ENCODE peak calls at places on chromosomes 1 and 21, in eight cellular contexts. W is nephron progenitor cell, J is IMR-90, E is upper lobe of right lung, P is heart left ventricle, R is HCT116, F is pancreas, B is astrocyte of the cerebellum. U is an unnamed sample.

GRCh38 chr1:41021526-41022308 is at the start of gene SLFNL1:
- DNase-seq in F (no peak), W (peak), E (no peak), J (peak), B (no peak), P (peak), R (no peak), U (no peak)

GRCh38 chr21:20443558-20444155 is 554.6 kb upstream of the NCAM2 start:
- DNase-seq in W (peak), B (no peak), E (no peak), R (no peak), J (no peak), P (no peak), F (no peak), U (no peak)

GRCh38 chr1:58816747-58817221 is 32.9 kb upstream of the JUN start:
- DNase-seq in W (no peak), F (no peak), P (no peak), R (no peak), E (no peak), J (peak), B (no peak), U (no peak)

GRCh38 chr1:110153407-110153950 is 3.2 kb downstream of the SLC6A17 start:
- DNase-seq in B (no peak), R (no peak), W (no peak), P (no peak), J (no peak), F (no peak), E (no peak), U (no peak)

GRCh38 chr1:232966663-232967062 is 16.3 kb downstream of the NTPCR start:
- DNase-seq in P (no peak), W (no peak), B (no peak), J (no peak), R (no peak), E (no peak), F (no peak), U (peak)

GRCh38 chr1:44611419-44611818 is 62.9 kb downstream of the TMEM53 start:
- DNase-seq in R (no peak), E (no peak), F (no peak), P (no peak), B (no peak), J (no peak), W (no peak), U (no peak)

GRCh38 chr1:78070758-78071157 is 25.0 kb downstream of the GIPC2 start:
- DNase-seq in P (no peak), E (no peak), R (no peak), W (no peak), B (peak), F (no peak), J (peak), U (no peak)

GRCh38 chr1:36966242-36966641 is 68.1 kb downstream of the GRIK3 start:
- DNase-seq in F (peak), E (no peak), B (no peak), W (peak), P (no peak), J (peak), R (no peak), U (peak)

GRCh38 chr21:46056450-46056903 is 41.4 kb upstream of the COL6A2 start:
- DNase-seq in J (peak), P (peak), R (no peak), F (peak), E (peak), B (peak), W (no peak), U (no peak)

GRCh38 chr1:199719156-199719842 is 308.2 kb upstream of the NR5A2 start:
- DNase-seq in R (no peak), B (no peak), E (no peak), J (no peak), W (no peak), F (no peak), P (no peak), U (no peak)

GRCh38 chr1:172005856-172006255 is 164.6 kb downstream of the DNM3 start:
- DNase-seq in F (no peak), R (no peak), P (no peak), E (no peak), B (peak), J (peak), W (no peak), U (peak)

GRCh38 chr1:64240209-64240608 is 36.8 kb downstream of the UBE2U start:
- DNase-seq in E (no peak), F (no peak), J (peak), P (no peak), B (no peak), R (no peak), W (no peak), U (no peak)

GRCh38 chr1:65398083-65398482 is 22.4 kb upstream of the LEPR start:
- DNase-seq in W (no peak), F (no peak), B (no peak), E (no peak), R (no peak), P (no peak), J (no peak), U (no peak)

GRCh38 chr1:16007671-16008341 is 3.8 kb downstream of the SRARP start:
- DNase-seq in P (no peak), B (no peak), E (no peak), R (no peak), W (no peak), F (no peak), J (no peak), U (no peak)

GRCh38 chr1:233453433-233454200 is 126.1 kb downstream of the MAP3K21 start:
- DNase-seq in J (no peak), R (no peak), P (no peak), E (no peak), W (no peak), F (no peak), B (no peak), U (no peak)

GRCh38 chr1:28028873-28029654 is 59.3 kb downstream of the EYA3 start:
- DNase-seq in W (no peak), R (no peak), B (no peak), J (peak), P (no peak), E (no peak), F (no peak), U (no peak)

GRCh38 chr1:100452641-100453040 is 85.3 kb upstream of the GPR88 start:
- DNase-seq in P (no peak), F (no peak), W (no peak), B (peak), R (no peak), E (no peak), J (peak), U (no peak)

GRCh38 chr1:99467645-99468044 is 178.3 kb upstream of the PALMD start:
- DNase-seq in R (no peak), W (no peak), F (no peak), E (no peak), B (no peak), P (no peak), J (no peak), U (no peak)

GRCh38 chr1:212179394-212180076 is 105.7 kb upstream of the PPP2R5A start:
- DNase-seq in J (peak), E (no peak), R (peak), B (peak), P (no peak), W (no peak), F (no peak), U (no peak)

GRCh38 chr21:44761011-44761729 is 40.5 kb downstream of the UBE2G2 start:
- DNase-seq in B (no peak), E (no peak), F (no peak), W (peak), P (no peak), J (no peak), R (no peak), U (peak)

GRCh38 chr1:19317126-19317910 is 5.2 kb downstream of the SLC66A1 start:
- DNase-seq in W (no peak), E (no peak), B (no peak), J (no peak), P (no peak), R (no peak), F (no peak), U (no peak)

GRCh38 chr1:55480396-55480795 is 265.2 kb upstream of the USP24 start:
- DNase-seq in E (no peak), J (no peak), W (no peak), F (no peak), P (no peak), R (no peak), B (no peak), U (no peak)

GRCh38 chr21:38839683-38840286 is 34.1 kb downstream of the ETS2 start:
- DNase-seq in P (no peak), W (no peak), B (peak), J (peak), R (peak), E (no peak), F (no peak), U (no peak)

GRCh38 chr1:31182352-31182751 is 57.3 kb downstream of the NKAIN1 start:
- DNase-seq in E (peak), P (peak), B (peak), J (peak), W (peak), R (peak), F (peak), U (peak)

GRCh38 chr1:109432336-109432735 is 6.1 kb upstream of the PSMA5 start:
- DNase-seq in B (no peak), E (no peak), F (no peak), J (peak), P (no peak), W (no peak), R (no peak), U (no peak)

GRCh38 chr21:44425307-44425894 is 29.9 kb upstream of the LRRC3 start:
- DNase-seq in W (no peak), P (no peak), F (no peak), B (no peak), E (peak), R (peak), J (no peak), U (no peak)

GRCh38 chr1:78408830-78409229 is 81.9 kb upstream of the PTGFR start:
- DNase-seq in R (no peak), F (no peak), B (no peak), E (no peak), P (no peak), W (no peak), J (peak), U (no peak)

GRCh38 chr1:225962440-225962975 is 21.5 kb upstream of the LEFTY2 start:
- DNase-seq in W (peak), P (peak), B (no peak), E (peak), J (no peak), F (peak), R (no peak), U (peak)

GRCh38 chr1:200427744-200428143 is 17.9 kb upstream of the ZNF281 start:
- DNase-seq in B (no peak), J (no peak), W (no peak), F (no peak), E (no peak), R (no peak), P (no peak), U (no peak)

GRCh38 chr1:2547210-2548067 is 8.7 kb upstream of the TNFRSF14 start:
- DNase-seq in W (no peak), E (no peak), B (no peak), J (no peak), P (no peak), F (peak), R (no peak), U (no peak)

GRCh38 chr1:198601936-198602889 is 36.6 kb upstream of the PTPRC start:
- DNase-seq in B (no peak), W (no peak), J (peak), P (no peak), R (no peak), E (no peak), F (no peak), U (no peak)

GRCh38 chr21:16079830-16080229 is 350.0 kb downstream of the USP25 start:
- DNase-seq in J (peak), R (no peak), B (no peak), P (no peak), F (no peak), W (no peak), E (no peak), U (no peak)

GRCh38 chr1:205988585-205988995 is 14.6 kb downstream of the RAB7B start:
- DNase-seq in W (no peak), F (no peak), E (no peak), P (no peak), B (no peak), R (no peak), J (no peak), U (no peak)
- TF ChIP-seq CTCF in W (no peak), F (no peak), E (no peak), P (no peak), B (no peak), R (no peak), J (no peak), U (no peak)

GRCh38 chr1:39670689-39671088 is 1.2 kb downstream of the NT5C1A start:
- DNase-seq in F (no peak), J (no peak), R (no peak), P (no peak), B (no peak), E (no peak), W (no peak), U (no peak)

GRCh38 chr1:39671433-39671792 is 494 bp downstream of the NT5C1A start:
- DNase-seq in E (no peak), W (peak), R (no peak), B (no peak), J (no peak), P (peak), F (peak), U (no peak)

GRCh38 chr1:39673215-39673614 is 1.3 kb upstream of the NT5C1A start:
- DNase-seq in F (no peak), B (no peak), W (no peak), J (no peak), R (no peak), E (no peak), P (no peak), U (no peak)

GRCh38 chr1:39671793-39672550 is at the start of gene NT5C1A:
- DNase-seq in F (peak), W (peak), B (no peak), J (no peak), R (no peak), E (peak), P (peak), U (peak)

GRCh38 chr1:39672551-39672947 is 642 bp upstream of the NT5C1A start:
- DNase-seq in E (no peak), F (peak), B (no peak), R (no peak), J (no peak), W (peak), P (no peak), U (no peak)
- TF ChIP-seq CTCF in E (peak), F (peak), B (peak), R (peak), J (peak), W (peak), P (peak), U (no peak)

GRCh38 chr1:178192686-178193085 is 98.8 kb downstream of the RASAL2 start:
- DNase-seq in F (peak), E (no peak), P (peak), B (peak), W (no peak), J (peak), R (no peak), U (peak)

GRCh38 chr1:178188306-178188705 is 94.4 kb downstream of the RASAL2 start:
- DNase-seq in F (no peak), J (no peak), B (no peak), P (no peak), W (no peak), R (no peak), E (no peak), U (no peak)

DNA sequence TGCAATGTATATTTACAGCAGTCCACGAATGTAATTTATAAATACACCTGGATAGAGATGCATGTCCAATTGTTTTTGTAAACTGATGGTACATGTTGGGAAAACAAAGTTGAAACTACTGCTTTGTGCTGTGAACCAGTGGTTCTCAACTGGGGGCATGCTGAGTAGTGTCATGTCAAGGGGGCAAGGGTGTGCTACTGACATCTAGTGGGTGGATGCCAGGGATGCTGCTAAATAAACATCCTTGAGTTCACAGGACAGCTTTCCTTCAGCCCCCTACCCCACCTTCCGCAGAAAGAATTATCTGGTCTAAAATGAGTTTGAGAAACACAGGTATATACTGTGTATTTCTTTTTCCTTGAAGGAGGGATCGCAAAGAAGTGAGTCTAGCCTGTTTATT is 95.9 kb downstream of the RASAL2 start:
- DNase-seq in J (peak), R (peak), E (no peak), B (no peak), F (no peak), W (peak), P (peak), U (peak)
- TF ChIP-seq CTCF in J (peak), R (peak), E (peak), B (peak), F (no peak), W (peak), P (peak), U (peak)

GRCh38 chr1:5621692-5622091 is 370.5 kb downstream of the NPHP4 start:
- DNase-seq in J (no peak), P (no peak), W (no peak), F (no peak), R (no peak), E (no peak), B (no peak), U (no peak)

GRCh38 chr1:5620418-5620817 is 371.8 kb downstream of the NPHP4 start:
- DNase-seq in R (no peak), W (no peak), P (no peak), F (no peak), E (no peak), B (no peak), J (no peak), U (no peak)

GRCh38 chr1:5619469-5619868 is 372.8 kb downstream of the NPHP4 start:
- DNase-seq in F (no peak), E (no peak), R (no peak), B (no peak), W (no peak), J (no peak), P (no peak), U (no peak)

GRCh38 chr1:5622412-5622811 is 369.8 kb downstream of the NPHP4 start:
- DNase-seq in P (no peak), W (no peak), B (no peak), J (no peak), F (no peak), E (no peak), R (no peak), U (no peak)

DNA sequence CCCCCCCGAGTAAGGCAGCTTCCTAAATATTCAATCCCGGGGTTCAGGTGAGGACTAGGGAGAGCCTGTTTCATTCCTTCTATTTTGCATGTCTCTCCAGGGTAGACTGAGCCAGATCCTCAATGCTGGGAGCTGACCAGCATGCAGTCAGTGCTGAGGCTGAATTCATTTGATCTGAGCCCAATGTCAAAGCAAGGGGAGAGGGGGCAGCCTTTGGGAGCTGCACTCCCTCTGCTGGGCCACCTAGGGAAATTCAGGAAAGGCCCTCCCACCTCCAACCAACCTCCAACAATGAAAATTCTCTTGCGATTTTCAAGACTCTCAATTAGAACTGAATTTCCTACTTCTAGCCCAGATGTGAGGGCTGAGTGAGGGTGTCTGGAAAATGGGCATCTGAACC is 371.2 kb downstream of the NPHP4 start:
- DNase-seq in F (peak), R (peak), J (no peak), E (no peak), B (no peak), P (no peak), W (peak), U (no peak)
- TF ChIP-seq CTCF in F (peak), R (peak), J (no peak), E (peak), B (no peak), P (no peak), W (peak), U (no peak)

GRCh38 chr1:240599830-240600229 is 12.1 kb downstream of the GREM2 start:
- DNase-seq in W (no peak), F (no peak), P (no peak), R (no peak), E (no peak), J (no peak), B (no peak), U (no peak)

GRCh38 chr1:240599299-240599698 is 12.7 kb downstream of the GREM2 start:
- DNase-seq in W (no peak), R (no peak), F (no peak), P (no peak), J (no peak), E (no peak), B (no peak), U (no peak)

GRCh38 chr1:240598602-240599001 is 13.4 kb downstream of the GREM2 start:
- DNase-seq in E (no peak), P (no peak), R (no peak), B (no peak), W (no peak), J (no peak), F (no peak), U (no peak)

GRCh38 chr1:240598201-240598600 is 13.8 kb downstream of the GREM2 start:
- DNase-seq in F (no peak), J (no peak), E (no peak), P (no peak), R (no peak), W (no peak), B (peak), U (no peak)

DNA sequence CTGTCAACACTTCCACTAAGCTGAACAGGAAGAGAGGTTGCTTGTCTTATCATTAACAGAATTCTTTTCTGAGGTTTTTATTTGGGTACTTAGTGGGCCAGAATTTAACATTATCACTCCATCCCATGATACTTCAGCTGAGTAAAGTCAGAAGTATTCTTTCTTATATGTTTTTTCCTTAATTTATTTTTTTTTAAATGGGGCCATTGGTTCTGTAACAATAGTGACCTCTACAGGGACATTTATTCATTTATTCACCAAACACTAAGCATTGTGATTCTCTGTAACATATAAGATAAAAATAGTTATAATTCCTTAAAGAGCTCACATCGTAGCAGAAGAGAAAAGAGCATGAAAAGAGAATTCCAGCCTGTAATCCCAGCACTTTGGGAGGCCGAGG is 9.8 kb downstream of the GREM2 start:
- DNase-seq in B (no peak), F (no peak), W (no peak), E (no peak), J (peak), P (no peak), R (no peak), U (no peak)
- TF ChIP-seq CTCF in B (no peak), F (no peak), W (no peak), E (no peak), J (peak), P (no peak), R (no peak), U (no peak)

GRCh38 chr1:153509729-153510354 is 25.9 kb downstream of the S100A6 start:
- DNase-seq in E (peak), W (peak), B (no peak), P (no peak), R (no peak), F (peak), J (no peak), U (peak)
- TF ChIP-seq CTCF in E (peak), W (peak), B (peak), P (peak), R (peak), F (no peak), J (peak), U (peak)

DNA sequence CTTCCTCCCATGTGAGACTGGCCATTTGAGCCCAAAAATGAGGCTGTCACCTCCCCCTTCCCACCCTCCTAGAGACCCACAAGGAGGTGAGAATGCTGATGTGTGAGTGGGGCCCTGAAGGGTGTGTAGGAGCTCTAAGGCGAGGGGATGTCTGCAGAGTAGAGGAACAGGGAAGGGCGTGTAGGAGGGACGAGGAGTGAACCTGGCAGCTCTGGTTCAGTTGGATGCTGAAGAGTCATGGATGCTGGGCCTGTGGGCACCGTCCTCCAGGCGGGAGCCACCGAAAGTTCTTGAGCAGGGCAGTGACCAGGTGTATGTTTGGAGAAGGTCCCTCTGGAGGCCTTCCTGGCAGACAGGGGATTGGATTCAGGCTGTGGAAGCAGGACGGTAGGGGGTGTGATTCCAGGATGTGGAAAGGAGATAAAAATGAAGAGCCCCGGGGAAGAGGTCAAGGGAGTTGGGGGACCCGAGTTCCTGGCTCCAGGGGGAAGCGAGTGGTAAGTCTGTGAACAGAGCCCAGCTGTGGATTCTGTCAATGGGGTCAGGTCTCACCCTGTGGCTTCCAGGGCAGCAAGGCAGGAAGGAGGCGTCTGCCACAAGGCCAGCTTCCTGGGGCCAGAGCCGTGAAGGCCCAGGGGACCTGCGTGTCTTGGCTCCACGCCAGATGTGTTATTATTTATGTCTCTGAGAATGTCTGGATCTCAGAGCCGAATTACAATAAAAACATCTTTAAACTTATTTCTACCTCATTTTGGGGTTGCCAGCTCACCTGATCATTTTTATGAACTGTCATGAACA is 7.9 kb downstream of the SAMD11 start:
- DNase-seq in W (no peak), E (no peak), J (no peak), B (no peak), F (no peak), R (no peak), P (no peak), U (no peak)
- TF ChIP-seq CTCF in W (no peak), E (no peak), J (no peak), B (no peak), F (no peak), R (no peak), P (no peak), U (no peak)